ENCODE peak calls at places on chromosomes 13 and 19, in eight cellular contexts. One of them, this sample, is unnamed.

GRCh38 chr13:28707629-28708427 is 10.9 kb downstream of the SLC46A3 start:
- DNase-seq in HCEC 1CT: peak; percentile 86
- DNase-seq in stimulated activated CD8-positive, alpha-beta memory T cell treated with anti-CD3 and anti-CD28 coated beads, Interleukin-4, amount 100 ng/mL, for 1 hour: no peak
- DNase-seq in endothelial cell: no peak
- DNase-seq in mucosa of descending colon: no peak
- DNase-seq in neural crest cell: no peak
- DNase-seq in NCI-H82: no peak
- DNase-seq in GM23248: peak; percentile 91
- DNase-seq in this sample: no peak

GRCh38 chr19:6674868-6675305 is 4.9 kb upstream of the TNFSF14 start:
- DNase-seq in HCEC 1CT: peak; percentile 69
- DNase-seq in stimulated activated CD8-positive, alpha-beta memory T cell treated with anti-CD3 and anti-CD28 coated beads, Interleukin-4, amount 100 ng/mL, for 1 hour: peak; percentile 81
- DNase-seq in endothelial cell: no peak
- DNase-seq in mucosa of descending colon: peak; percentile 68
- DNase-seq in neural crest cell: peak; percentile 6
- DNase-seq in NCI-H82: no peak
- DNase-seq in GM23248: peak; percentile 90
- DNase-seq in this sample: peak; percentile 33

GRCh38 chr19:2782357-2782935 is 627 bp downstream of the SGTA start:
- DNase-seq in HCEC 1CT: no peak
- DNase-seq in stimulated activated CD8-positive, alpha-beta memory T cell treated with anti-CD3 and anti-CD28 coated beads, Interleukin-4, amount 100 ng/mL, for 1 hour: no peak
- DNase-seq in endothelial cell: no peak
- DNase-seq in mucosa of descending colon: no peak
- DNase-seq in neural crest cell: no peak
- DNase-seq in NCI-H82: no peak
- DNase-seq in GM23248: peak; percentile 45
- DNase-seq in this sample: no peak

GRCh38 chr19:44050740-44051653 is 839 bp upstream of the ZNF223 start:
- DNase-seq in HCEC 1CT: no peak
- DNase-seq in stimulated activated CD8-positive, alpha-beta memory T cell treated with anti-CD3 and anti-CD28 coated beads, Interleukin-4, amount 100 ng/mL, for 1 hour: no peak
- DNase-seq in endothelial cell: no peak
- DNase-seq in mucosa of descending colon: peak; percentile 66
- DNase-seq in neural crest cell: no peak
- DNase-seq in NCI-H82: peak; percentile 3
- DNase-seq in GM23248: peak; percentile 41
- DNase-seq in this sample: peak; percentile 27

GRCh38 chr13:42894765-42895181 is 97.3 kb downstream of the EPSTI1 start:
- DNase-seq in HCEC 1CT: peak; percentile 58
- DNase-seq in stimulated activated CD8-positive, alpha-beta memory T cell treated with anti-CD3 and anti-CD28 coated beads, Interleukin-4, amount 100 ng/mL, for 1 hour: no peak
- DNase-seq in endothelial cell: no peak
- DNase-seq in mucosa of descending colon: no peak
- DNase-seq in neural crest cell: no peak
- DNase-seq in NCI-H82: no peak
- DNase-seq in GM23248: peak; percentile 49
- DNase-seq in this sample: no peak

GRCh38 chr19:20478936-20479335 is 86.6 kb downstream of the ZNF737 start:
- DNase-seq in HCEC 1CT: no peak
- DNase-seq in stimulated activated CD8-positive, alpha-beta memory T cell treated with anti-CD3 and anti-CD28 coated beads, Interleukin-4, amount 100 ng/mL, for 1 hour: no peak
- DNase-seq in endothelial cell: no peak
- DNase-seq in mucosa of descending colon: no peak
- DNase-seq in neural crest cell: no peak
- DNase-seq in NCI-H82: no peak
- DNase-seq in GM23248: no peak
- DNase-seq in this sample: no peak

GRCh38 chr19:14555918-14556661 is 15.8 kb downstream of the NDUFB7 start:
- DNase-seq in HCEC 1CT: no peak
- DNase-seq in stimulated activated CD8-positive, alpha-beta memory T cell treated with anti-CD3 and anti-CD28 coated beads, Interleukin-4, amount 100 ng/mL, for 1 hour: no peak
- DNase-seq in endothelial cell: no peak
- DNase-seq in mucosa of descending colon: no peak
- DNase-seq in neural crest cell: no peak
- DNase-seq in NCI-H82: no peak
- DNase-seq in GM23248: peak; percentile 20
- DNase-seq in this sample: no peak

GRCh38 chr13:21672811-21673591 is 2.1 kb downstream of the FGF9 start:
- DNase-seq in HCEC 1CT: no peak
- DNase-seq in stimulated activated CD8-positive, alpha-beta memory T cell treated with anti-CD3 and anti-CD28 coated beads, Interleukin-4, amount 100 ng/mL, for 1 hour: no peak
- DNase-seq in endothelial cell: no peak
- DNase-seq in mucosa of descending colon: peak; percentile 43
- DNase-seq in neural crest cell: no peak
- DNase-seq in NCI-H82: no peak
- DNase-seq in GM23248: peak; percentile 20
- DNase-seq in this sample: no peak

GRCh38 chr13:21576424-21576823 is 27.5 kb downstream of the MICU2 start:
- DNase-seq in HCEC 1CT: peak; percentile 58
- DNase-seq in stimulated activated CD8-positive, alpha-beta memory T cell treated with anti-CD3 and anti-CD28 coated beads, Interleukin-4, amount 100 ng/mL, for 1 hour: no peak
- DNase-seq in endothelial cell: no peak
- DNase-seq in mucosa of descending colon: no peak
- DNase-seq in neural crest cell: no peak
- DNase-seq in NCI-H82: no peak
- DNase-seq in GM23248: peak; percentile 7
- DNase-seq in this sample: no peak

GRCh38 chr19:44637390-44637764 is 6.3 kb upstream of the PVR start:
- DNase-seq in HCEC 1CT: no peak
- DNase-seq in stimulated activated CD8-positive, alpha-beta memory T cell treated with anti-CD3 and anti-CD28 coated beads, Interleukin-4, amount 100 ng/mL, for 1 hour: no peak
- DNase-seq in endothelial cell: no peak
- DNase-seq in mucosa of descending colon: no peak
- DNase-seq in neural crest cell: no peak
- DNase-seq in NCI-H82: no peak
- DNase-seq in GM23248: no peak
- DNase-seq in this sample: no peak

GRCh38 chr13:100473087-100473486 is 115.5 kb downstream of the GGACT start:
- DNase-seq in HCEC 1CT: no peak
- DNase-seq in stimulated activated CD8-positive, alpha-beta memory T cell treated with anti-CD3 and anti-CD28 coated beads, Interleukin-4, amount 100 ng/mL, for 1 hour: no peak
- DNase-seq in endothelial cell: no peak
- DNase-seq in mucosa of descending colon: no peak
- DNase-seq in neural crest cell: peak; percentile 5
- DNase-seq in NCI-H82: no peak
- DNase-seq in GM23248: no peak
- DNase-seq in this sample: no peak

GRCh38 chr19:11264452-11265176 is 2.3 kb upstream of the DOCK6 start:
- DNase-seq in HCEC 1CT: no peak
- DNase-seq in stimulated activated CD8-positive, alpha-beta memory T cell treated with anti-CD3 and anti-CD28 coated beads, Interleukin-4, amount 100 ng/mL, for 1 hour: no peak
- DNase-seq in endothelial cell: peak; percentile 62
- DNase-seq in mucosa of descending colon: peak; percentile 92
- DNase-seq in neural crest cell: no peak
- DNase-seq in NCI-H82: no peak
- DNase-seq in GM23248: no peak
- DNase-seq in this sample: peak; percentile 38

GRCh38 chr13:37357548-37357947 is 241.0 kb downstream of the POSTN start:
- DNase-seq in HCEC 1CT: peak; percentile 34
- DNase-seq in stimulated activated CD8-positive, alpha-beta memory T cell treated with anti-CD3 and anti-CD28 coated beads, Interleukin-4, amount 100 ng/mL, for 1 hour: no peak
- DNase-seq in endothelial cell: no peak
- DNase-seq in mucosa of descending colon: no peak
- DNase-seq in neural crest cell: no peak
- DNase-seq in NCI-H82: no peak
- DNase-seq in GM23248: peak; percentile 13
- DNase-seq in this sample: no peak

GRCh38 chr19:21260164-21260847 is 68.9 kb downstream of the ZNF708 start:
- DNase-seq in HCEC 1CT: no peak
- DNase-seq in stimulated activated CD8-positive, alpha-beta memory T cell treated with anti-CD3 and anti-CD28 coated beads, Interleukin-4, amount 100 ng/mL, for 1 hour: no peak
- DNase-seq in endothelial cell: no peak
- DNase-seq in mucosa of descending colon: no peak
- DNase-seq in neural crest cell: no peak
- DNase-seq in NCI-H82: no peak
- DNase-seq in GM23248: no peak
- DNase-seq in this sample: no peak

GRCh38 chr19:38711726-38712153 is 32.5 kb downstream of the CAPN12 start:
- DNase-seq in HCEC 1CT: peak; percentile 90
- DNase-seq in stimulated activated CD8-positive, alpha-beta memory T cell treated with anti-CD3 and anti-CD28 coated beads, Interleukin-4, amount 100 ng/mL, for 1 hour: no peak
- DNase-seq in endothelial cell: no peak
- DNase-seq in mucosa of descending colon: no peak
- DNase-seq in neural crest cell: no peak
- DNase-seq in NCI-H82: no peak
- DNase-seq in GM23248: peak; percentile 94
- DNase-seq in this sample: no peak

GRCh38 chr13:112672651-112673284 is 17.1 kb upstream of the ATP11A start:
- DNase-seq in HCEC 1CT: no peak
- DNase-seq in stimulated activated CD8-positive, alpha-beta memory T cell treated with anti-CD3 and anti-CD28 coated beads, Interleukin-4, amount 100 ng/mL, for 1 hour: no peak
- DNase-seq in endothelial cell: no peak
- DNase-seq in mucosa of descending colon: no peak
- DNase-seq in neural crest cell: no peak
- DNase-seq in NCI-H82: no peak
- DNase-seq in GM23248: no peak
- DNase-seq in this sample: no peak

GRCh38 chr13:113744197-113745000 is 14.6 kb upstream of the TMEM255B start:
- DNase-seq in HCEC 1CT: no peak
- DNase-seq in stimulated activated CD8-positive, alpha-beta memory T cell treated with anti-CD3 and anti-CD28 coated beads, Interleukin-4, amount 100 ng/mL, for 1 hour: no peak
- DNase-seq in endothelial cell: no peak
- DNase-seq in mucosa of descending colon: peak; percentile 55
- DNase-seq in neural crest cell: no peak
- DNase-seq in NCI-H82: no peak
- DNase-seq in GM23248: no peak
- DNase-seq in this sample: no peak

GRCh38 chr19:3008994-3009393 is 20.1 kb downstream of the TLE2 start:
- DNase-seq in HCEC 1CT: no peak
- DNase-seq in stimulated activated CD8-positive, alpha-beta memory T cell treated with anti-CD3 and anti-CD28 coated beads, Interleukin-4, amount 100 ng/mL, for 1 hour: no peak
- DNase-seq in endothelial cell: no peak
- DNase-seq in mucosa of descending colon: no peak
- DNase-seq in neural crest cell: no peak
- DNase-seq in NCI-H82: no peak
- DNase-seq in GM23248: no peak
- DNase-seq in this sample: no peak

GRCh38 chr13:53250272-53250875 is 221.8 kb downstream of the OLFM4 start:
- DNase-seq in HCEC 1CT: peak; percentile 62
- DNase-seq in stimulated activated CD8-positive, alpha-beta memory T cell treated with anti-CD3 and anti-CD28 coated beads, Interleukin-4, amount 100 ng/mL, for 1 hour: no peak
- DNase-seq in endothelial cell: peak; percentile 37
- DNase-seq in mucosa of descending colon: no peak
- DNase-seq in neural crest cell: peak; percentile 46
- DNase-seq in NCI-H82: peak; percentile 96
- DNase-seq in GM23248: peak; percentile 85
- DNase-seq in this sample: peak; percentile 65

GRCh38 chr19:15702590-15702930 is 25.3 kb upstream of the OR10H2 start:
- DNase-seq in HCEC 1CT: peak; percentile 16
- DNase-seq in stimulated activated CD8-positive, alpha-beta memory T cell treated with anti-CD3 and anti-CD28 coated beads, Interleukin-4, amount 100 ng/mL, for 1 hour: peak; percentile 11
- DNase-seq in endothelial cell: no peak
- DNase-seq in mucosa of descending colon: peak; percentile 86
- DNase-seq in neural crest cell: no peak
- DNase-seq in NCI-H82: peak; percentile 75
- DNase-seq in GM23248: peak; percentile 26
- DNase-seq in this sample: no peak

GRCh38 chr19:16849168-16849567 is 20.0 kb downstream of the SIN3B start:
- DNase-seq in HCEC 1CT: peak; percentile 68
- DNase-seq in stimulated activated CD8-positive, alpha-beta memory T cell treated with anti-CD3 and anti-CD28 coated beads, Interleukin-4, amount 100 ng/mL, for 1 hour: no peak
- DNase-seq in endothelial cell: no peak
- DNase-seq in mucosa of descending colon: no peak
- DNase-seq in neural crest cell: no peak
- DNase-seq in NCI-H82: no peak
- DNase-seq in GM23248: peak; percentile 73
- DNase-seq in this sample: peak; percentile 58

GRCh38 chr13:82947121-82948077 is 934.9 kb downstream of the SLITRK1 start:
- DNase-seq in HCEC 1CT: peak; percentile 40
- DNase-seq in stimulated activated CD8-positive, alpha-beta memory T cell treated with anti-CD3 and anti-CD28 coated beads, Interleukin-4, amount 100 ng/mL, for 1 hour: no peak
- DNase-seq in endothelial cell: no peak
- DNase-seq in mucosa of descending colon: no peak
- DNase-seq in neural crest cell: no peak
- DNase-seq in NCI-H82: no peak
- DNase-seq in GM23248: peak; percentile 12
- DNase-seq in this sample: peak; percentile 43

GRCh38 chr13:36918246-36919060 is 1.6 kb downstream of the SMAD9 start:
- DNase-seq in HCEC 1CT: peak; percentile 25
- DNase-seq in stimulated activated CD8-positive, alpha-beta memory T cell treated with anti-CD3 and anti-CD28 coated beads, Interleukin-4, amount 100 ng/mL, for 1 hour: no peak
- DNase-seq in endothelial cell: no peak
- DNase-seq in mucosa of descending colon: no peak
- DNase-seq in neural crest cell: no peak
- DNase-seq in NCI-H82: peak; percentile 71
- DNase-seq in GM23248: peak; percentile 58
- DNase-seq in this sample: no peak

GRCh38 chr13:114161028-114161556 is 18.0 kb upstream of the CFAP97D2 start:
- DNase-seq in HCEC 1CT: no peak
- DNase-seq in stimulated activated CD8-positive, alpha-beta memory T cell treated with anti-CD3 and anti-CD28 coated beads, Interleukin-4, amount 100 ng/mL, for 1 hour: no peak
- DNase-seq in endothelial cell: no peak
- DNase-seq in mucosa of descending colon: peak; percentile 36
- DNase-seq in neural crest cell: no peak
- DNase-seq in NCI-H82: no peak
- DNase-seq in GM23248: no peak
- DNase-seq in this sample: no peak

This sample was measured in A549.